ENCODE peak calls at places on chromosomes 12 and 14, in five cellular contexts. G is mesenchymal stem cell, W is H1, A is neuronal stem cell, B is trophoblast cell. C is an unnamed sample. For H3K4me1, the result is how much of the 10 kb centered on the place peaks cover.

GRCh38 chr12:116161588-116161987 is 115.9 kb downstream of the MED13L start:
- DNase-seq in A (no peak), G (no peak), W (no peak), B (no peak), C (no peak)

GRCh38 chr12:123973552-123974341 is 732 bp downstream of the ZNF664 start:
- DNase-seq in A (peak), G (no peak), W (peak), B (peak), C (peak)

GRCh38 chr12:7129647-7130536 is at the start of gene CLSTN3:
- DNase-seq in B (peak), G (peak), W (peak), A (peak), C (peak)

GRCh38 chr12:4700621-4701026 is 19.6 kb upstream of the GALNT8 start:
- DNase-seq in W (no peak), A (peak), B (no peak), G (no peak), C (peak)

GRCh38 chr14:64763801-64764511 is 59.7 kb downstream of the PLEKHG3 start:
- DNase-seq in A (no peak), W (no peak), B (no peak), G (peak), C (no peak)

GRCh38 chr12:119528241-119528640 is 65.3 kb upstream of the TMEM233 start:
- DNase-seq in A (peak), W (no peak), G (no peak), B (peak), C (no peak)

GRCh38 chr12:89676935-89677334 is 31.7 kb downstream of the ATP2B1 start:
- DNase-seq in W (no peak), A (no peak), B (no peak), G (no peak), C (no peak)

GRCh38 chr14:51129130-51129529 is 34.2 kb upstream of the TRIM9 start:
- DNase-seq in W (no peak), B (no peak), G (no peak), A (no peak), C (no peak)

GRCh38 chr12:18752947-18753346 is 15.0 kb downstream of the CAPZA3 start:
- DNase-seq in G (peak), A (peak), B (no peak), W (no peak), C (peak)

GRCh38 chr14:58637040-58637390 is 747 bp upstream of the DACT1 start:
- DNase-seq in A (no peak), W (no peak), G (peak), B (peak), C (no peak)

GRCh38 chr14:44895716-44896115 is 66.0 kb downstream of the KLHL28 start:
- DNase-seq in B (peak), W (no peak), G (peak), A (no peak), C (no peak)

GRCh38 chr14:78638926-78639325 is 468.8 kb downstream of the NRXN3 start:
- DNase-seq in G (no peak), A (no peak), W (no peak), B (no peak), C (no peak)

GRCh38 chr12:54437243-54437642 is 18.2 kb upstream of the ITGA5 start:
- DNase-seq in W (no peak), A (no peak), B (no peak), G (no peak), C (no peak)

GRCh38 chr14:80930836-80931389 is 10.6 kb downstream of the CEP128 start:
- DNase-seq in G (peak), W (no peak), A (no peak), B (peak), C (no peak)

GRCh38 chr12:30925607-30926242 is 823 bp upstream of the TSPAN11 start:
- DNase-seq in A (no peak), G (no peak), B (no peak), W (no peak), C (peak)

GRCh38 chr14:96362071-96362964 is 823 bp downstream of the ATG2B start:
- DNase-seq in W (no peak), A (no peak), B (peak), G (peak), C (no peak)

GRCh38 chr14:53409974-53410373 is 256.9 kb upstream of the DDHD1 start:
- DNase-seq in B (peak), G (peak), W (no peak), A (no peak), C (no peak)

GRCh38 chr12:11875414-11875935 is 195.3 kb upstream of the BCL2L14 start:
- DNase-seq in B (peak), A (no peak), W (no peak), G (peak), C (no peak)

GRCh38 chr12:119659289-119659897 is 8.5 kb upstream of the PRKAB1 start:
- DNase-seq in A (peak), B (peak), G (peak), W (no peak), C (no peak)

GRCh38 chr12:52066346-52067080 is 3.3 kb upstream of the ATG101 start:
- DNase-seq in A (no peak), W (no peak), B (no peak), G (no peak), C (no peak)

GRCh38 chr12:118750666-118751065 is 230.7 kb upstream of the SRRM4 start:
- DNase-seq in A (no peak), G (no peak), B (no peak), W (no peak), C (no peak)

GRCh38 chr14:85474431-85474830 is 55.5 kb upstream of the FLRT2 start:
- DNase-seq in G (no peak), B (no peak), W (no peak), A (no peak), C (no peak)
- H3K4me1 ChIP-seq in G (under half), B (under half), W (under half), A (under half), C (under half)

DNA sequence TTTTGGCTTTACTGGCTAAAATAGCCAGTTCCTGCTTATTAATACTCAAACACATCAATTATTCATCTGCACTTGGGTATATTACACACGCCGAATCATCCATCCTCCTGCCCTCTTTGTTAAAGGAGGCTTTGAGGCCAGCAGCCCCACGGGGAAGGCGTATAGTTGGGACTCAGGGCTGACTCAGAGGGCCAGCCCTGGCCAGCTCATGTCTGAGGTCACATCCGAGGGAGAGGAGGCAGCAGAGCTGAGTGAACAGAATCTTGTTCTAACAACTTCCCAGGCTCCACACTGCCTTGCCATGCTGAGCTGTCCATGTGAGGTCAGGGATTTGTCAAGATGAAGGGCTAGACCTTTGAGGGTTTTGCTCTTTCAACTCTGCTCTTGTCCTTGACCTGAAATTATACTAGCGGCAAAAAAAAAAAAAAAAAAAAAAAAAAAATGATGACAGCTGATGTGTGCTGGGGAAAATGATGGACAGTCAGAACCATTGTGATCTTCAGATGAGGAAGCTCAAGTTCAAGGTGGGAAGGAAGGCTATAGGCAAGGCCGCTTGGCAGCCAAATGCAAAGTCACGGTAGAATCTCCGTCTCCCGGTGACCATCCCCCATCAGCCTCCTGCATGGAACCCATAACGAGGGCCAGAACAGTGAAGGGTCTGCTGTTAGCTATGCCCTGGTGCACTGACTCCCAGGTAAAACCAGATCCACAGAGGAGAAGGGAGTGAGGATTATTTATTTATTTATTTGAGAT is 12.5 kb upstream of the MARK3 start:
- DNase-seq in A (no peak), W (no peak), G (peak), B (peak), C (no peak)
- H3K23ac ChIP-seq in A (no peak), W (no peak), G (no peak), B (no peak), C (no peak)

GRCh38 chr12:128966411-128966810 is 113.1 kb downstream of the GLT1D1 start:
- DNase-seq in G (no peak), W (no peak), B (no peak), A (no peak), C (no peak)

GRCh38 chr12:128959931-128960330 is 106.7 kb downstream of the GLT1D1 start:
- DNase-seq in G (no peak), B (no peak), W (no peak), A (no peak), C (no peak)

GRCh38 chr12:128961308-128961923 is 108.1 kb downstream of the GLT1D1 start:
- DNase-seq in B (no peak), W (no peak), G (no peak), A (no peak), C (no peak)

GRCh38 chr12:128956755-128957154 is 103.5 kb downstream of the GLT1D1 start:
- DNase-seq in A (no peak), W (no peak), B (no peak), G (no peak), C (no peak)

DNA sequence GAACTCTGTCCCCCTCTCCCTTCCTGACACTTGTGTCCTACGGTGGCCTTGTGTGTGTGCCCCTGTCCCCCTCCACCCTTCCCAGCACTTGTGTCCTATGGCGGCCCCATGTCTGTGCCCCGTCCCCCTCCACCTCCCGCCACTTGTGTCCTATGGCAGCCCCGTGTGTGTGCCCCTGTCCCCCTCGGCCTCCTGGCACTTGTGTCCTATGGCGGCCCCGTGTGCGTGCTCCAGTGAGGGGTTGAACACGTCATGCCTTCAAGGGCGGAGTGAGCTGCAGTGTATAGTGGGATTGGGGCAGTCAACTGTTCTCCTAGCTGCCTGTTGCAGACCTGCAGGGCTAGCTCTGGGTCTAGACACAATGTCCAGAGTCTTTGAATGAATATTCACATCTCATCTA is 108.7 kb downstream of the GLT1D1 start:
- DNase-seq in B (no peak), G (no peak), A (no peak), W (no peak), C (no peak)
- H2BK12ac ChIP-seq in B (no peak), G (no peak), A (no peak), W (peak), C (no peak)

GRCh38 chr14:56206576-56206975 is 88.4 kb downstream of the PELI2 start:
- DNase-seq in W (no peak), G (no peak), A (no peak), B (no peak), C (no peak)
- H3K4me1 ChIP-seq in W (under half), G (under half), A (under half), B (under half), C (under half)

DNA sequence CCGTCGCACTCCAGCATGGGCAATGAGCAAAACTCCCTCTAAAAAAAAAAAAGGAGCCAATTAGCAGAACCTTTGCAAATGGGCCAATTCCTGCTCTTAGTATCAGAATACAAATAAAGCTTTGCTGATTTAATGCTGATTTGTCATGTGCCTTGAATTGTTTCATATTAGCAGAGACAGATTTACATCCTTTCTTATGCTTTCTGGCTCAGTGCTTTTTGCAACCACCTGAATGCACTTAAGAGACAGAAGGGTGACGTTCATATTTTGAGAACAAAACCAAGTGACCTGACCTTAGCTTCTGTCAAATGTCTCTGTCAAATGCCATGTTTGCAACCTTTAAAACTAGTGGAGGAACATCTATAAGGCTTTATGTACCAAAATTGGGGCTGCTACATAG is 43.8 kb upstream of the YAF2 start:
- DNase-seq in A (no peak), G (no peak), W (no peak), B (no peak), C (no peak)
- H3K23ac ChIP-seq in A (no peak), G (no peak), W (no peak), B (no peak), C (no peak)

GRCh38 chr14:69106451-69106850 is 46.5 kb downstream of the DCAF5 start:
- DNase-seq in B (peak), G (no peak), A (no peak), W (no peak), C (no peak)
- H2BK12ac ChIP-seq in B (no peak), G (no peak), A (no peak), W (no peak), C (no peak)

GRCh38 chr12:129483494-129483893 is 420.3 kb downstream of the TMEM132D start:
- DNase-seq in A (no peak), B (no peak), W (no peak), G (no peak), C (no peak)

GRCh38 chr12:129486931-129487330 is 416.9 kb downstream of the TMEM132D start:
- DNase-seq in B (no peak), W (no peak), A (no peak), G (no peak), C (no peak)

GRCh38 chr12:129489277-129489676 is 414.5 kb downstream of the TMEM132D start:
- DNase-seq in G (no peak), B (no peak), A (no peak), W (no peak), C (no peak)
- H3K4me1 ChIP-seq in G (under half), B (under half), A (under half), W (under half), C (under half)